ENCODE peak calls at places on chromosomes 11 and 22, in eight cellular contexts. U is mesothelial cell of epicardium, I is H1, H is type B pancreatic cell, J is heart right ventricle, V is PC-3, Y is testis, E is upper lobe of right lung. R is an unnamed sample.

GRCh38 chr11:129368889-129369672 is 6.6 kb upstream of the BARX2 start:
- DNase-seq in U (no peak), I (no peak), H (no peak), J (no peak), V (peak; percentile 50), Y (no peak), E (no peak), R (no peak)

GRCh38 chr11:59615132-59615636 is 390 bp downstream of the OSBP start:
- DNase-seq in U (no peak), I (peak; percentile 62), H (peak; percentile 70), J (peak; percentile 31), V (peak; percentile 57), Y (peak; percentile 69), E (peak; percentile 82), R (peak; percentile 50)

GRCh38 chr22:29112102-29112501 is 39.3 kb downstream of the KREMEN1 start:
- DNase-seq in U (no peak), I (no peak), H (no peak), J (no peak), V (no peak), Y (no peak), E (no peak), R (no peak)

GRCh38 chr11:121112498-121113455 is 11.7 kb downstream of the TECTA start:
- DNase-seq in U (peak; percentile 41), I (peak; percentile 56), H (no peak), J (peak; percentile 69), V (peak; percentile 87), Y (peak; percentile 78), E (peak; percentile 75), R (peak; percentile 73)

GRCh38 chr11:123111465-123111864 is 49.5 kb upstream of the HSPA8 start:
- DNase-seq in U (no peak), I (no peak), H (no peak), J (no peak), V (peak; percentile 86), Y (no peak), E (no peak), R (peak; percentile 76)

GRCh38 chr22:17845790-17846189 is 71.5 kb upstream of the BID start:
- DNase-seq in U (no peak), I (no peak), H (no peak), J (peak; percentile 35), V (no peak), Y (no peak), E (no peak), R (no peak)

GRCh38 chr11:34468209-34468841 is 29.6 kb downstream of the CAT start:
- DNase-seq in U (no peak), I (peak; percentile 57), H (no peak), J (no peak), V (peak; percentile 81), Y (peak; percentile 42), E (no peak), R (peak; percentile 48)

GRCh38 chr11:15819679-15820286 is 536.6 kb downstream of the SOX6 start:
- DNase-seq in U (no peak), I (peak; percentile 86), H (no peak), J (peak; percentile 79), V (peak; percentile 52), Y (peak; percentile 86), E (peak; percentile 87), R (peak; percentile 34)

GRCh38 chr11:19326499-19326898 is 85.8 kb upstream of the E2F8 start:
- DNase-seq in U (no peak), I (no peak), H (no peak), J (no peak), V (peak; percentile 39), Y (no peak), E (no peak), R (no peak)

GRCh38 chr11:19321351-19321750 is 80.6 kb upstream of the E2F8 start:
- DNase-seq in U (no peak), I (no peak), H (no peak), J (no peak), V (no peak), Y (no peak), E (no peak), R (no peak)

GRCh38 chr11:19320764-19321163 is 80.0 kb upstream of the E2F8 start:
- DNase-seq in U (no peak), I (no peak), H (no peak), J (peak; percentile 16), V (no peak), Y (no peak), E (no peak), R (no peak)

GRCh38 chr11:19327280-19327679 is 86.5 kb upstream of the E2F8 start:
- DNase-seq in U (no peak), I (no peak), H (no peak), J (no peak), V (no peak), Y (no peak), E (no peak), R (no peak)

DNA sequence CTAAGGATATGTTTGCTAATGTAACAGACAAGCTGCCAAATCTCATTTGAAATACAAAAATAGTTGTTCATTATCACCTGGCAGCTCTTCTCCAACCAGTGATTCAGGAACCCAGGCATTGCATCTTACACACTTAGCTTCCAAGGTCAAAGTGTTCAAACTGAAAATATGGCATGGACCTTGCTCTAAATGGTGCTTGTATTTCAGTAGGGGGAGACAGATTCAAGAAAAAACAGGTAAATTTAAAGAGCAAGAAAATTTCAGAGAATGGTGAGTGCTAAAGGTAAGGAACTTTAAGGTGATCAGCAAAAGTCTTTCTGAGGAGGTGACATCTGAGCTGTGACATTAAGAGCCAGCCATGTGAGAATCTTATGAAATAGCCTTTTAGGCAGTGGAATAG is 82.8 kb upstream of the E2F8 start:
- DNase-seq in U (no peak), I (no peak), H (no peak), J (no peak), V (peak; percentile 26), Y (no peak), E (no peak), R (no peak)
- TF ChIP-seq CTCF in U (no peak), I (no peak), H (no peak), J (peak; percentile 9), V (peak; percentile 63), Y (no peak), E (no peak), R (peak; percentile 41)

GRCh38 chr22:37226514-37226913 is 14.2 kb upstream of the SSTR3 start:
- DNase-seq in U (no peak), I (no peak), H (no peak), J (no peak), V (no peak), Y (no peak), E (no peak), R (no peak)
- TF ChIP-seq CTCF in U (no peak), I (no peak), H (no peak), J (no peak), V (no peak), Y (no peak), E (no peak), R (no peak)

GRCh38 chr11:57321996-57322880 is 2.5 kb downstream of the TNKS1BP1 start:
- DNase-seq in U (peak; percentile 66), I (peak; percentile 62), H (no peak), J (peak; percentile 94), V (peak; percentile 93), Y (peak; percentile 91), E (peak; percentile 93), R (peak; percentile 58)

GRCh38 chr11:57323503-57324153 is 1.1 kb downstream of the TNKS1BP1 start:
- DNase-seq in U (no peak), I (no peak), H (no peak), J (no peak), V (no peak), Y (peak; percentile 44), E (no peak), R (no peak)

GRCh38 chr11:57321388-57321995 is 3.3 kb downstream of the TNKS1BP1 start:
- DNase-seq in U (no peak), I (no peak), H (no peak), J (no peak), V (no peak), Y (no peak), E (no peak), R (no peak)

GRCh38 chr11:57324154-57324885 is 432 bp downstream of the TNKS1BP1 start:
- DNase-seq in U (peak; percentile 65), I (peak; percentile 83), H (peak; percentile 79), J (peak; percentile 45), V (peak; percentile 20), Y (peak; percentile 43), E (peak; percentile 80), R (peak; percentile 77)

DNA sequence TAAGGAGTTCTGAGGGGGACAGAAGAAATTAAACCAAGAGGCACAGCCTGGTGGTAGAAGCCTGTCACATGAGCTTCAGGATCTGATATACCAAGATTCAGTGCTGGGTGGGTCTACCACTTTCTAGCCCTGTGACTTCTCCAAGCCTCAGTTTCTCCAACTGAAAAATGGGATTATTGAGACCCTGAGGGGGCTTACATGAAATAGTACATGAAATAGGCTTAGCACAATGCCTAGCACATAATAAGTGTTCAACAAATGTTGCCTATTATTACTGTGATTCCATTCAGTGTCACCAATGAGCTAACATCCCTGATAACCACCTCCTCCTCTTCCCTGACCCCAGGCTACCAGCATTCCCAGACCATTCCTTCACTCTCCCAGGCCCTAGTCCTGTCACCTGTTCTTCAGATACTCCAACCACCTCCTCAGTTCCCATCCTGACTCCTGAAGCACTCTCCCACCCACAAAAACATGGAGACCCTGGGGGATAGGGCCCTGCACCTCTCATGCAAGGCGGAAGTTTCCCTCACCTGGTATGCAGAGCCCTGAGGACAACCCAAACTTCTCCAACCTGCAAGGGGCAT is 1.8 kb downstream of the TNKS1BP1 start:
- DNase-seq in U (no peak), I (no peak), H (no peak), J (no peak), V (peak; percentile 21), Y (no peak), E (no peak), R (no peak)
- TF ChIP-seq CTCF in U (no peak), I (no peak), H (peak; percentile 26), J (no peak), V (no peak), Y (no peak), E (no peak), R (no peak)

GRCh38 chr22:47446331-47446730 is 683.9 kb downstream of the TBC1D22A start:
- DNase-seq in U (no peak), I (no peak), H (no peak), J (no peak), V (no peak), Y (no peak), E (no peak), R (peak; percentile 4)
- TF ChIP-seq CTCF in U (no peak), I (no peak), H (no peak), J (no peak), V (no peak), Y (no peak), E (no peak), R (no peak)

R was measured in GM13977.